ENCODE peak calls at places on chromosome X, in seven cellular contexts. K is small intestine, S is substantia nigra, Z is posterior cingulate gyrus, M is HEK293T, A is H54, C is AG09309. G is an unnamed sample.

GRCh38 chrX:124502599-124502998 is 156.2 kb downstream of the SH2D1A start:
- DNase-seq in K (no peak), S (no peak), Z (no peak), M (no peak), A (no peak), C (no peak), G (no peak)

GRCh38 chrX:119755981-119756533 is 2.3 kb upstream of the SOWAHD start:
- DNase-seq in K (peak; percentile 47), S (no peak), Z (no peak), M (no peak), A (no peak), C (no peak), G (no peak)

GRCh38 chrX:76148011-76148665 is 24.7 kb upstream of the PBDC1 start:
- DNase-seq in K (peak; percentile 11), S (no peak), Z (no peak), M (no peak), A (no peak), C (no peak), G (no peak)

GRCh38 chrX:38552721-38553120 is 8.6 kb upstream of the TSPAN7 start:
- DNase-seq in K (no peak), S (no peak), Z (no peak), M (no peak), A (no peak), C (no peak), G (no peak)

GRCh38 chrX:39950035-39950688 is 147.6 kb downstream of the BCOR start:
- DNase-seq in K (no peak), S (no peak), Z (no peak), M (no peak), A (no peak), C (no peak), G (no peak)

GRCh38 chrX:45771560-45772340 is 571.1 kb upstream of the DIPK2B start:
- DNase-seq in K (peak; percentile 69), S (no peak), Z (no peak), M (no peak), A (no peak), C (no peak), G (peak; percentile 36)

GRCh38 chrX:118644378-118644777 is 83.0 kb upstream of the IL13RA1 start:
- DNase-seq in K (peak; percentile 57), S (no peak), Z (no peak), M (peak; percentile 30), A (peak; percentile 2), C (peak; percentile 23), G (no peak)

GRCh38 chrX:40418413-40419195 is 162.2 kb upstream of the ATP6AP2 start:
- DNase-seq in K (peak; percentile 3), S (no peak), Z (peak; percentile 10), M (no peak), A (no peak), C (no peak), G (no peak)

GRCh38 chrX:138777230-138777629 is 65.7 kb upstream of the FGF13 start:
- DNase-seq in K (no peak), S (no peak), Z (no peak), M (no peak), A (no peak), C (no peak), G (no peak)

GRCh38 chrX:40470830-40471429 is 109.8 kb upstream of the ATP6AP2 start:
- DNase-seq in K (no peak), S (no peak), Z (no peak), M (peak; percentile 51), A (no peak), C (no peak), G (no peak)

GRCh38 chrX:110146521-110146920 is 143.6 kb downstream of the TMEM164 start:
- DNase-seq in K (peak; percentile 73), S (no peak), Z (no peak), M (peak; percentile 75), A (no peak), C (no peak), G (no peak)

GRCh38 chrX:104987063-104987462 is 233.4 kb downstream of the TEX13A start:
- DNase-seq in K (no peak), S (no peak), Z (no peak), M (no peak), A (no peak), C (no peak), G (peak; percentile 24)

GRCh38 chrX:133215747-133216146 is 2.4 kb downstream of the TFDP3 start:
- DNase-seq in K (peak; percentile 14), S (no peak), Z (no peak), M (peak; percentile 44), A (no peak), C (no peak), G (no peak)

GRCh38 chrX:1249101-1249887 is 19.3 kb upstream of the CSF2RA start:
- DNase-seq in K (no peak), S (no peak), Z (peak; percentile 13), M (no peak), A (peak; percentile 55), C (no peak), G (no peak)

GRCh38 chrX:53474707-53475106 is 40.5 kb upstream of the HSD17B10 start:
- DNase-seq in K (no peak), S (no peak), Z (no peak), M (no peak), A (no peak), C (no peak), G (no peak)

GRCh38 chrX:72358313-72358712 is 52.6 kb upstream of the CITED1 start:
- DNase-seq in K (no peak), S (no peak), Z (no peak), M (no peak), A (peak; percentile 13), C (no peak), G (no peak)

GRCh38 chrX:155745792-155746191 is 133.0 kb upstream of the TMLHE start:
- DNase-seq in K (peak; percentile 72), S (no peak), Z (no peak), M (peak; percentile 11), A (no peak), C (no peak), G (no peak)

GRCh38 chrX:12137982-12138365 is 299 bp upstream of the FRMPD4 start:
- DNase-seq in K (no peak), S (no peak), Z (peak; percentile 12), M (no peak), A (no peak), C (no peak), G (no peak)

GRCh38 chrX:93649381-93649780 is 24.0 kb downstream of the NAP1L3 start:
- DNase-seq in K (no peak), S (no peak), Z (no peak), M (no peak), A (no peak), C (no peak), G (no peak)

GRCh38 chrX:54482839-54483593 is 13.0 kb downstream of the FGD1 start:
- DNase-seq in K (no peak), S (no peak), Z (no peak), M (no peak), A (no peak), C (no peak), G (no peak)

GRCh38 chrX:39642071-39642470 is 455.7 kb downstream of the BCOR start:
- DNase-seq in K (peak; percentile 5), S (no peak), Z (no peak), M (no peak), A (no peak), C (no peak), G (no peak)

GRCh38 chrX:6440647-6441046 is 94.3 kb downstream of the VCX3A start:
- DNase-seq in K (no peak), S (no peak), Z (no peak), M (no peak), A (no peak), C (no peak), G (no peak)

GRCh38 chrX:105876658-105877057 is 54.3 kb downstream of the NRK start:
- DNase-seq in K (peak; percentile 20), S (no peak), Z (no peak), M (peak; percentile 29), A (no peak), C (no peak), G (no peak)

GRCh38 chrX:154486052-154486395 is 391 bp downstream of the UBL4A start:
- DNase-seq in K (peak; percentile 36), S (no peak), Z (no peak), M (no peak), A (no peak), C (no peak), G (no peak)

GRCh38 chrX:129679856-129680255 is 25.1 kb upstream of the APLN start:
- DNase-seq in K (no peak), S (no peak), Z (no peak), M (no peak), A (no peak), C (no peak), G (no peak)

GRCh38 chrX:134764202-134764785 is 106.0 kb upstream of the PLAC1 start:
- DNase-seq in K (peak; percentile 53), S (no peak), Z (no peak), M (peak; percentile 81), A (peak; percentile 17), C (no peak), G (no peak)

GRCh38 chrX:123993326-123993725 is 31.8 kb downstream of the STAG2 start:
- DNase-seq in K (no peak), S (no peak), Z (no peak), M (no peak), A (no peak), C (peak; percentile 14), G (peak; percentile 24)

GRCh38 chrX:70033348-70033747 is 16.4 kb downstream of the AWAT2 start:
- DNase-seq in K (no peak), S (no peak), Z (peak; percentile 11), M (peak; percentile 64), A (peak; percentile 23), C (no peak), G (no peak)

GRCh38 chrX:108139303-108139702 is 47.7 kb downstream of the ATG4A start:
- DNase-seq in K (no peak), S (no peak), Z (no peak), M (peak; percentile 63), A (no peak), C (no peak), G (no peak)

GRCh38 chrX:19863237-19864223 is 23.9 kb downstream of the SH3KBP1 start:
- DNase-seq in K (no peak), S (no peak), Z (no peak), M (no peak), A (no peak), C (no peak), G (no peak)

GRCh38 chrX:155263854-155264628 is at the start of gene RAB39B:
- DNase-seq in K (peak; percentile 13), S (peak; percentile 56), Z (peak; percentile 83), M (peak; percentile 74), A (peak; percentile 55), C (peak; percentile 3), G (peak; percentile 25)

GRCh38 chrX:10901290-10901633 is 209.9 kb upstream of the HCCS start:
- DNase-seq in K (no peak), S (no peak), Z (no peak), M (no peak), A (no peak), C (no peak), G (no peak)

GRCh38 chrX:136588060-136588459 is 56.0 kb downstream of the VGLL1 start:
- DNase-seq in K (no peak), S (no peak), Z (no peak), M (no peak), A (no peak), C (no peak), G (no peak)

GRCh38 chrX:41192880-41193279 is 107.6 kb downstream of the USP9X start:
- DNase-seq in K (no peak), S (no peak), Z (no peak), M (no peak), A (no peak), C (no peak), G (no peak)

GRCh38 chrX:31213941-31214340 is 142.1 kb upstream of the FTHL17 start:
- DNase-seq in K (peak; percentile 7), S (peak; percentile 12), Z (no peak), M (peak; percentile 25), A (no peak), C (no peak), G (no peak)

GRCh38 chrX:71095971-71096701 is 485 bp downstream of the FOXO4 start:
- DNase-seq in K (peak; percentile 20), S (no peak), Z (no peak), M (no peak), A (peak; percentile 34), C (no peak), G (no peak)

GRCh38 chrX:38841766-38842165 is 40.5 kb downstream of the MID1IP1 start:
- DNase-seq in K (no peak), S (no peak), Z (no peak), M (no peak), A (no peak), C (no peak), G (no peak)